ENCODE peak calls at places on chromosomes 4 and X, in ten cellular contexts. H is IMR-90; Q is substantia nigra; U is T-helper 1 cell; O is head of caudate nucleus; M is fibroblast of mammary gland; K is Caco-2; P is ELF-1; E is activated CD4-positive, alpha-beta T cell treated with anti-CD3 and anti-CD28 coated beads for 36 hours; V is choroid plexus epithelial cell. F is an unnamed sample.

GRCh38 chr4:7392438-7393374 is 42.0 kb downstream of the PSAPL1 start:
- DNase-seq in H (peak), Q (no peak), U (no peak), O (no peak), M (peak), K (no peak), P (peak), E (no peak), V (peak), F (peak)

GRCh38 chrX:19751068-19751467 is 136.3 kb downstream of the SH3KBP1 start:
- DNase-seq in H (no peak), Q (no peak), U (no peak), O (no peak), M (no peak), K (no peak), P (no peak), E (peak), V (no peak), F (no peak)

GRCh38 chr4:16524911-16525574 is 298.8 kb upstream of the TAPT1 start:
- DNase-seq in H (peak), Q (no peak), U (no peak), O (no peak), M (peak), K (no peak), P (no peak), E (no peak), V (peak), F (no peak)

GRCh38 chr4:1310031-1310795 is 20.5 kb downstream of the MAEA start:
- DNase-seq in H (peak), Q (no peak), U (no peak), O (no peak), M (peak), K (no peak), P (no peak), E (peak), V (peak), F (peak)

GRCh38 chr4:38696697-38697096 is 32.7 kb downstream of the KLF3 start:
- DNase-seq in H (no peak), Q (no peak), U (no peak), O (no peak), M (no peak), K (no peak), P (no peak), E (no peak), V (peak), F (no peak)

GRCh38 chrX:54794004-54794403 is 4.1 kb downstream of the ITIH6 start:
- DNase-seq in H (no peak), Q (no peak), U (no peak), O (no peak), M (no peak), K (no peak), P (no peak), E (no peak), V (no peak), F (no peak)

GRCh38 chr4:168501407-168501806 is 4.6 kb downstream of the PALLD start:
- DNase-seq in H (no peak), Q (no peak), U (no peak), O (no peak), M (no peak), K (peak), P (no peak), E (no peak), V (no peak), F (no peak)

GRCh38 chrX:24231169-24231568 is 81.6 kb downstream of the ZFX start:
- DNase-seq in H (peak), Q (no peak), U (no peak), O (peak), M (peak), K (peak), P (peak), E (peak), V (peak), F (no peak)

GRCh38 chr4:152679414-152680281 is at the start of gene TMEM154:
- DNase-seq in H (peak), Q (peak), U (peak), O (peak), M (peak), K (peak), P (peak), E (peak), V (peak), F (peak)

GRCh38 chr4:28723371-28723770 is 1862.7 kb downstream of the STIM2 start:
- DNase-seq in H (no peak), Q (no peak), U (no peak), O (no peak), M (no peak), K (no peak), P (no peak), E (no peak), V (no peak), F (no peak)

GRCh38 chr4:125433453-125433852 is 118.7 kb downstream of the FAT4 start:
- DNase-seq in H (peak), Q (no peak), U (no peak), O (no peak), M (peak), K (no peak), P (no peak), E (no peak), V (peak), F (no peak)

GRCh38 chr4:101200561-101200960 is 146.8 kb downstream of the PPP3CA start:
- DNase-seq in H (peak), Q (no peak), U (no peak), O (no peak), M (peak), K (no peak), P (no peak), E (no peak), V (peak), F (no peak)

GRCh38 chr4:41413670-41414069 is 124.3 kb upstream of the LIMCH1 start:
- DNase-seq in H (no peak), Q (no peak), U (no peak), O (no peak), M (no peak), K (no peak), P (no peak), E (no peak), V (no peak), F (no peak)

GRCh38 chr4:37434469-37434868 is 189.9 kb downstream of the NWD2 start:
- DNase-seq in H (peak), Q (no peak), U (no peak), O (no peak), M (peak), K (peak), P (no peak), E (no peak), V (peak), F (no peak)

GRCh38 chr4:168257663-168258235 is 60.8 kb downstream of the DDX60 start:
- DNase-seq in H (no peak), Q (no peak), U (no peak), O (no peak), M (no peak), K (no peak), P (no peak), E (no peak), V (no peak), F (no peak)

GRCh38 chr4:38163216-38164006 is 203.2 kb downstream of the PTTG2 start:
- DNase-seq in H (peak), Q (no peak), U (no peak), O (no peak), M (peak), K (no peak), P (no peak), E (no peak), V (peak), F (no peak)

GRCh38 chr4:1105067-1105466 is 8.3 kb downstream of the RNF212 start:
- DNase-seq in H (no peak), Q (no peak), U (no peak), O (no peak), M (no peak), K (no peak), P (no peak), E (no peak), V (no peak), F (no peak)

GRCh38 chr4:122666527-122667245 is 45.8 kb upstream of the IL21 start:
- DNase-seq in H (peak), Q (no peak), U (no peak), O (no peak), M (peak), K (no peak), P (no peak), E (peak), V (peak), F (no peak)

GRCh38 chr4:114108869-114109268 is 129.4 kb upstream of the ARSJ start:
- DNase-seq in H (peak), Q (no peak), U (no peak), O (no peak), M (peak), K (no peak), P (no peak), E (no peak), V (peak), F (no peak)

GRCh38 chr4:153318696-153319320 is 25.7 kb upstream of the MND1 start:
- DNase-seq in H (peak), Q (no peak), U (no peak), O (peak), M (peak), K (peak), P (no peak), E (peak), V (peak), F (no peak)

GRCh38 chr4:38177035-38177791 is 217.0 kb downstream of the PTTG2 start:
- DNase-seq in H (peak), Q (no peak), U (peak), O (no peak), M (peak), K (no peak), P (no peak), E (peak), V (peak), F (no peak)

GRCh38 chrX:37926700-37927099 is 79.3 kb upstream of the DYNLT3 start:
- DNase-seq in H (peak), Q (no peak), U (no peak), O (no peak), M (peak), K (peak), P (no peak), E (no peak), V (peak), F (no peak)

GRCh38 chr4:41505161-41505653 is 32.8 kb upstream of the LIMCH1 start:
- DNase-seq in H (no peak), Q (no peak), U (no peak), O (peak), M (no peak), K (no peak), P (no peak), E (no peak), V (no peak), F (peak)

GRCh38 chr4:138948918-138949317 is 66.7 kb upstream of the NOCT start:
- DNase-seq in H (no peak), Q (no peak), U (no peak), O (no peak), M (no peak), K (peak), P (peak), E (no peak), V (no peak), F (no peak)

GRCh38 chr4:70518716-70519115 is 347 bp downstream of the AMTN start:
- DNase-seq in H (no peak), Q (no peak), U (no peak), O (no peak), M (no peak), K (no peak), P (no peak), E (no peak), V (peak), F (no peak)

GRCh38 chr4:82851902-82852750 is 38.8 kb downstream of the SEC31A start:
- DNase-seq in H (peak), Q (no peak), U (no peak), O (peak), M (peak), K (peak), P (no peak), E (no peak), V (peak), F (no peak)

GRCh38 chrX:106397788-106398538 is 213.8 kb upstream of the RADX start:
- DNase-seq in H (no peak), Q (no peak), U (no peak), O (no peak), M (peak), K (no peak), P (no peak), E (no peak), V (peak), F (no peak)

GRCh38 chrX:38437093-38437492 is 84.7 kb downstream of the OTC start:
- DNase-seq in H (peak), Q (no peak), U (no peak), O (no peak), M (peak), K (no peak), P (no peak), E (no peak), V (peak), F (no peak)

GRCh38 chr4:84803720-84804119 is 162.8 kb downstream of the WDFY3 start:
- DNase-seq in H (peak), Q (no peak), U (no peak), O (no peak), M (peak), K (no peak), P (no peak), E (no peak), V (peak), F (no peak)

GRCh38 chr4:10589808-10590207 is 94.8 kb downstream of the CLNK start:
- DNase-seq in H (peak), Q (no peak), U (no peak), O (no peak), M (peak), K (no peak), P (no peak), E (no peak), V (peak), F (no peak)

GRCh38 chrX:129700536-129700935 is 38.2 kb upstream of the XPNPEP2 start:
- DNase-seq in H (no peak), Q (no peak), U (no peak), O (no peak), M (no peak), K (no peak), P (no peak), E (no peak), V (no peak), F (no peak)

GRCh38 chrX:115690554-115691216 is 129.7 kb downstream of the PLS3 start:
- DNase-seq in H (peak), Q (peak), U (no peak), O (peak), M (peak), K (peak), P (peak), E (peak), V (peak), F (peak)

GRCh38 chrX:11269006-11269405 is 24.2 kb upstream of the AMELX start:
- DNase-seq in H (no peak), Q (no peak), U (no peak), O (no peak), M (peak), K (no peak), P (no peak), E (no peak), V (no peak), F (no peak)